ENCODE peak calls at places on chromosomes 7 and 10, in nine cellular contexts. One of them, this sample, is unnamed.

GRCh38 chr10:93071674-93072224 is 1.9 kb upstream of the CYP26A1 start:
- DNase-seq in HFFc6: no peak
- DNase-seq in AG09319: no peak
- DNase-seq in tibial artery: no peak
- DNase-seq in adrenal gland: peak; percentile 32
- DNase-seq in cardiac fibroblast: no peak
- DNase-seq in CD8-positive, alpha-beta T cell: no peak
- DNase-seq in breast epithelium: peak; percentile 17
- DNase-seq in fibroblast of mammary gland: no peak
- DNase-seq in this sample: no peak

GRCh38 chr10:89531359-89531758 is 4.0 kb downstream of the SLC16A12 start:
- DNase-seq in adrenal gland: no peak
- DNase-seq in cardiac fibroblast: no peak
- DNase-seq in breast epithelium: no peak
- DNase-seq in fibroblast of mammary gland: no peak
- DNase-seq in AG09319: no peak
- DNase-seq in HFFc6: no peak
- DNase-seq in tibial artery: no peak
- DNase-seq in CD8-positive, alpha-beta T cell: no peak
- DNase-seq in this sample: no peak

GRCh38 chr7:154598405-154598804 is 404.5 kb downstream of the PAXIP1 start:
- DNase-seq in breast epithelium: no peak
- DNase-seq in cardiac fibroblast: no peak
- DNase-seq in CD8-positive, alpha-beta T cell: no peak
- DNase-seq in AG09319: no peak
- DNase-seq in tibial artery: no peak
- DNase-seq in HFFc6: no peak
- DNase-seq in adrenal gland: no peak
- DNase-seq in fibroblast of mammary gland: no peak
- DNase-seq in this sample: no peak

GRCh38 chr7:20172736-20173334 is 44.3 kb downstream of the MACC1 start:
- DNase-seq in HFFc6: peak; percentile 13
- DNase-seq in breast epithelium: no peak
- DNase-seq in AG09319: no peak
- DNase-seq in CD8-positive, alpha-beta T cell: no peak
- DNase-seq in cardiac fibroblast: peak; percentile 67
- DNase-seq in adrenal gland: peak; percentile 58
- DNase-seq in tibial artery: peak; percentile 70
- DNase-seq in fibroblast of mammary gland: peak; percentile 66
- DNase-seq in this sample: peak; percentile 12

GRCh38 chr10:120456626-120457430 is at the start of gene PLPP4:
- DNase-seq in adrenal gland: peak; percentile 20
- DNase-seq in cardiac fibroblast: no peak
- DNase-seq in tibial artery: no peak
- DNase-seq in fibroblast of mammary gland: no peak
- DNase-seq in CD8-positive, alpha-beta T cell: no peak
- DNase-seq in AG09319: no peak
- DNase-seq in breast epithelium: no peak
- DNase-seq in HFFc6: peak; percentile 16
- DNase-seq in this sample: no peak

GRCh38 chr10:22341190-22341935 is 3.9 kb upstream of the SPAG6 start:
- DNase-seq in HFFc6: no peak
- DNase-seq in AG09319: no peak
- DNase-seq in breast epithelium: no peak
- DNase-seq in fibroblast of mammary gland: peak; percentile 40
- DNase-seq in tibial artery: no peak
- DNase-seq in CD8-positive, alpha-beta T cell: no peak
- DNase-seq in adrenal gland: no peak
- DNase-seq in cardiac fibroblast: peak; percentile 40
- DNase-seq in this sample: no peak

GRCh38 chr10:124146491-124146890 is 53.1 kb upstream of the CHST15 start:
- DNase-seq in HFFc6: no peak
- DNase-seq in tibial artery: no peak
- DNase-seq in adrenal gland: no peak
- DNase-seq in fibroblast of mammary gland: no peak
- DNase-seq in cardiac fibroblast: no peak
- DNase-seq in CD8-positive, alpha-beta T cell: no peak
- DNase-seq in breast epithelium: no peak
- DNase-seq in AG09319: no peak
- DNase-seq in this sample: no peak

GRCh38 chr7:129607471-129608120 is 3.9 kb upstream of the NRF1 start:
- DNase-seq in AG09319: no peak
- DNase-seq in CD8-positive, alpha-beta T cell: no peak
- DNase-seq in fibroblast of mammary gland: peak; percentile 50
- DNase-seq in tibial artery: no peak
- DNase-seq in HFFc6: peak; percentile 8
- DNase-seq in breast epithelium: no peak
- DNase-seq in cardiac fibroblast: peak; percentile 64
- DNase-seq in adrenal gland: no peak
- DNase-seq in this sample: no peak

GRCh38 chr7:49483142-49483541 is 290.3 kb upstream of the VWC2 start:
- DNase-seq in adrenal gland: no peak
- DNase-seq in tibial artery: no peak
- DNase-seq in HFFc6: no peak
- DNase-seq in CD8-positive, alpha-beta T cell: no peak
- DNase-seq in breast epithelium: no peak
- DNase-seq in AG09319: no peak
- DNase-seq in cardiac fibroblast: no peak
- DNase-seq in fibroblast of mammary gland: no peak
- DNase-seq in this sample: no peak

GRCh38 chr7:128104109-128104742 is 73.0 kb upstream of the LRRC4 start:
- DNase-seq in fibroblast of mammary gland: peak; percentile 43
- DNase-seq in tibial artery: no peak
- DNase-seq in CD8-positive, alpha-beta T cell: no peak
- DNase-seq in HFFc6: no peak
- DNase-seq in cardiac fibroblast: peak; percentile 73
- DNase-seq in AG09319: no peak
- DNase-seq in adrenal gland: no peak
- DNase-seq in breast epithelium: no peak
- DNase-seq in this sample: no peak

GRCh38 chr7:82413237-82413636 is 30.3 kb downstream of the CACNA2D1 start:
- DNase-seq in CD8-positive, alpha-beta T cell: no peak
- DNase-seq in fibroblast of mammary gland: no peak
- DNase-seq in HFFc6: no peak
- DNase-seq in adrenal gland: no peak
- DNase-seq in cardiac fibroblast: peak; percentile 72
- DNase-seq in breast epithelium: no peak
- DNase-seq in AG09319: no peak
- DNase-seq in tibial artery: no peak
- DNase-seq in this sample: no peak

GRCh38 chr7:112933598-112933997 is 143.4 kb upstream of the TMEM168 start:
- DNase-seq in HFFc6: no peak
- DNase-seq in AG09319: no peak
- DNase-seq in fibroblast of mammary gland: no peak
- DNase-seq in adrenal gland: no peak
- DNase-seq in tibial artery: no peak
- DNase-seq in cardiac fibroblast: no peak
- DNase-seq in CD8-positive, alpha-beta T cell: no peak
- DNase-seq in breast epithelium: no peak
- DNase-seq in this sample: no peak

GRCh38 chr7:34823650-34824258 is 165.7 kb downstream of the NPSR1 start:
- DNase-seq in CD8-positive, alpha-beta T cell: peak; percentile 37
- DNase-seq in adrenal gland: peak; percentile 63
- DNase-seq in breast epithelium: no peak
- DNase-seq in fibroblast of mammary gland: peak; percentile 44
- DNase-seq in AG09319: peak; percentile 3
- DNase-seq in tibial artery: no peak
- DNase-seq in cardiac fibroblast: peak; percentile 64
- DNase-seq in HFFc6: peak; percentile 33
- DNase-seq in this sample: no peak

GRCh38 chr10:11825796-11826414 is 2.7 kb downstream of the PROSER2 start:
- DNase-seq in fibroblast of mammary gland: peak; percentile 15
- DNase-seq in tibial artery: no peak
- DNase-seq in adrenal gland: no peak
- DNase-seq in breast epithelium: no peak
- DNase-seq in cardiac fibroblast: no peak
- DNase-seq in HFFc6: no peak
- DNase-seq in AG09319: no peak
- DNase-seq in CD8-positive, alpha-beta T cell: no peak
- DNase-seq in this sample: no peak

GRCh38 chr10:69376662-69377061 is 40.1 kb downstream of the TACR2 start:
- DNase-seq in CD8-positive, alpha-beta T cell: no peak
- DNase-seq in fibroblast of mammary gland: no peak
- DNase-seq in adrenal gland: no peak
- DNase-seq in HFFc6: no peak
- DNase-seq in tibial artery: no peak
- DNase-seq in breast epithelium: no peak
- DNase-seq in AG09319: no peak
- DNase-seq in cardiac fibroblast: no peak
- DNase-seq in this sample: no peak

GRCh38 chr7:149147730-149148653 is 739 bp downstream of the ZNF398 start:
- DNase-seq in adrenal gland: peak; percentile 66
- DNase-seq in AG09319: no peak
- DNase-seq in tibial artery: peak; percentile 33
- DNase-seq in breast epithelium: no peak
- DNase-seq in CD8-positive, alpha-beta T cell: peak; percentile 49
- DNase-seq in HFFc6: peak; percentile 39
- DNase-seq in fibroblast of mammary gland: peak; percentile 41
- DNase-seq in cardiac fibroblast: peak; percentile 59
- DNase-seq in this sample: no peak
- TF ChIP-seq CTCF in adrenal gland: no peak
- TF ChIP-seq CTCF in AG09319: no peak
- TF ChIP-seq CTCF in tibial artery: no peak
- TF ChIP-seq CTCF in breast epithelium: no peak
- TF ChIP-seq CTCF in CD8-positive, alpha-beta T cell: no peak
- TF ChIP-seq CTCF in HFFc6: no peak
- TF ChIP-seq CTCF in fibroblast of mammary gland: no peak
- TF ChIP-seq CTCF in cardiac fibroblast: no peak
- TF ChIP-seq CTCF in this sample: no peak

DNA sequence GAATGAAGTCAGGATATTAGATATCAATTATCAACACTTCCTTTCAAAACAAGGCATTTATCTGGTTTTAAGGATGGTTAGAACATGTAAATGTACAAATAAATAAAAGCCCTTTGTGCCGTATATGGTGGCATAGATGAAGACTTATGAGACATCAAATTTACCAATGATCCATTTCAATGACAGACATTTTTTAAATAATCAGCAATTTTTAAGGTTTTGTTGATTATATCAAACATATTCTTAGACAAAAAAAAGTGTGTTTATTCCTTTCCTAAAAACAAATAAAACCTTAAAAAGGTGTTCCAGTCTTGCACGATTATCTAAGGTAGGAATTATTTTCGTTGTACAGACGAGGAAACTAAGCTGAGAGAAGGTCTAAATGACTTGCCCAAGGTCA is 13.8 kb downstream of the APBB1IP start:
- DNase-seq in tibial artery: no peak
- DNase-seq in adrenal gland: no peak
- DNase-seq in fibroblast of mammary gland: no peak
- DNase-seq in breast epithelium: no peak
- DNase-seq in HFFc6: no peak
- DNase-seq in CD8-positive, alpha-beta T cell: no peak
- DNase-seq in cardiac fibroblast: no peak
- DNase-seq in AG09319: no peak
- DNase-seq in this sample: no peak
- TF ChIP-seq CTCF in tibial artery: no peak
- TF ChIP-seq CTCF in adrenal gland: no peak
- TF ChIP-seq CTCF in fibroblast of mammary gland: no peak
- TF ChIP-seq CTCF in breast epithelium: no peak
- TF ChIP-seq CTCF in HFFc6: no peak
- TF ChIP-seq CTCF in CD8-positive, alpha-beta T cell: no peak
- TF ChIP-seq CTCF in cardiac fibroblast: no peak
- TF ChIP-seq CTCF in AG09319: no peak
- TF ChIP-seq CTCF in this sample: no peak

DNA sequence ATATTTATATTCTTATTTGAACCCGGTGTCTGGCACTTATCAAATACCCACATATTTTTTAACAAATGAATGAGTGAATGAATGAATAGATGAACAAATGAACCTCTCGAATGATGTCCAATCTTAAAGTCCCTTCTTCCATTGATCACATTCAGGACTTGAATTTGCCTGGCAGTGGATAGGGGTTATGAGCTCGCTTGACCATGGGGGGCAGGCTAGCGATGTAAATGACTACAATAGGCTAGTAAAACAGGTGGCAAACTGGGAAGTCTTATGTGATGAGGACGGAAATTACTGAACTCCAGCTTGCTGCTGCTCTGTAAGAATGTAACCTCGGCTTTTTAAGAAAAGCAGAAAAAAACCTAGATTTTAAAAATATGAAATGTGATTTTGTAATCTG is 247.7 kb upstream of the DKK1 start:
- DNase-seq in adrenal gland: no peak
- DNase-seq in CD8-positive, alpha-beta T cell: no peak
- DNase-seq in fibroblast of mammary gland: no peak
- DNase-seq in tibial artery: no peak
- DNase-seq in HFFc6: no peak
- DNase-seq in AG09319: no peak
- DNase-seq in cardiac fibroblast: no peak
- DNase-seq in breast epithelium: no peak
- DNase-seq in this sample: no peak
- TF ChIP-seq CTCF in adrenal gland: no peak
- TF ChIP-seq CTCF in CD8-positive, alpha-beta T cell: no peak
- TF ChIP-seq CTCF in fibroblast of mammary gland: no peak
- TF ChIP-seq CTCF in tibial artery: no peak
- TF ChIP-seq CTCF in HFFc6: peak; percentile 9
- TF ChIP-seq CTCF in AG09319: no peak
- TF ChIP-seq CTCF in cardiac fibroblast: no peak
- TF ChIP-seq CTCF in breast epithelium: no peak
- TF ChIP-seq CTCF in this sample: no peak

GRCh38 chr7:5377816-5378215 is 45.8 kb downstream of the TNRC18 start:
- DNase-seq in fibroblast of mammary gland: no peak
- DNase-seq in HFFc6: no peak
- DNase-seq in CD8-positive, alpha-beta T cell: no peak
- DNase-seq in tibial artery: no peak
- DNase-seq in cardiac fibroblast: no peak
- DNase-seq in breast epithelium: no peak
- DNase-seq in adrenal gland: no peak
- DNase-seq in AG09319: no peak
- DNase-seq in this sample: no peak

GRCh38 chr7:5381211-5381772 is 42.3 kb downstream of the TNRC18 start:
- DNase-seq in adrenal gland: no peak
- DNase-seq in tibial artery: no peak
- DNase-seq in cardiac fibroblast: no peak
- DNase-seq in CD8-positive, alpha-beta T cell: no peak
- DNase-seq in breast epithelium: no peak
- DNase-seq in AG09319: no peak
- DNase-seq in fibroblast of mammary gland: no peak
- DNase-seq in HFFc6: no peak
- DNase-seq in this sample: no peak

GRCh38 chr7:5377279-5377678 is 46.4 kb downstream of the TNRC18 start:
- DNase-seq in fibroblast of mammary gland: no peak
- DNase-seq in adrenal gland: no peak
- DNase-seq in CD8-positive, alpha-beta T cell: no peak
- DNase-seq in cardiac fibroblast: no peak
- DNase-seq in tibial artery: no peak
- DNase-seq in HFFc6: no peak
- DNase-seq in AG09319: no peak
- DNase-seq in breast epithelium: no peak
- DNase-seq in this sample: no peak

GRCh38 chr7:5380350-5381210 is 43.1 kb downstream of the TNRC18 start:
- DNase-seq in fibroblast of mammary gland: no peak
- DNase-seq in cardiac fibroblast: no peak
- DNase-seq in AG09319: no peak
- DNase-seq in tibial artery: no peak
- DNase-seq in adrenal gland: no peak
- DNase-seq in HFFc6: no peak
- DNase-seq in breast epithelium: no peak
- DNase-seq in CD8-positive, alpha-beta T cell: no peak
- DNase-seq in this sample: no peak

DNA sequence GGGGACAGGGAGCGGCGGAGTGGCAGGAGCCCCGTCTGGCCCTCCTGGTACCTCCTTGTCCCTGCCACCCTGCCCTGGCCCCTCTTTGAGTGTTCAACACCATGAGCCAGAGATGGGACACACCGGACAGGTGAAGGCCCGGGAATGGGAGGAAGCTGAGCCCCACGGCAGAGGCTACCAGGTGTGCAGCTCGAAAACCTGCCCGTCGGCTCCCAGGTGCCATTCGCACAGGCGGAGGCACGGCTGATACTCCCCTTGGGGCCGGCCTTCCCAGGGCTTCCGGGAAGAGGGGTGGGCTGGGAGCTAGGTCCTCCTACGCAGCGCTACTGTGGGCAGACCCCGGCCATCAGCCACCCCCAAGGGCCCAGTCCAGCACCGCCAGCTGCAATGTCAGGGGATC is 44.1 kb downstream of the TNRC18 start:
- DNase-seq in adrenal gland: no peak
- DNase-seq in cardiac fibroblast: no peak
- DNase-seq in tibial artery: no peak
- DNase-seq in fibroblast of mammary gland: no peak
- DNase-seq in HFFc6: no peak
- DNase-seq in CD8-positive, alpha-beta T cell: no peak
- DNase-seq in breast epithelium: no peak
- DNase-seq in AG09319: no peak
- DNase-seq in this sample: no peak
- TF ChIP-seq CTCF in adrenal gland: no peak
- TF ChIP-seq CTCF in cardiac fibroblast: no peak
- TF ChIP-seq CTCF in tibial artery: no peak
- TF ChIP-seq CTCF in fibroblast of mammary gland: no peak
- TF ChIP-seq CTCF in HFFc6: no peak
- TF ChIP-seq CTCF in CD8-positive, alpha-beta T cell: no peak
- TF ChIP-seq CTCF in breast epithelium: no peak
- TF ChIP-seq CTCF in AG09319: no peak
- TF ChIP-seq CTCF in this sample: no peak